ENCODE peak calls at places on chromosomes 7 and 10, in five cellular contexts. H is stimulated activated CD4-positive, alpha-beta T cell treated with anti-CD3 and anti-CD28 coated beads, Interleukin-2, amount 100 ng/mL, for 48 hours; S is fibroblast of pulmonary artery; U is naive B cell; O is colonic mucosa. C is an unnamed sample.

GRCh38 chr10:132482090-132482489 is 55.5 kb upstream of the INPP5A start:
- DNase-seq in H (no peak), S (peak; percentile 88), O (no peak), U (no peak), C (peak; percentile 59)

GRCh38 chr10:89669985-89670384 is 24.9 kb upstream of the PANK1 start:
- DNase-seq in O (no peak), H (no peak), U (no peak), S (no peak), C (no peak)

GRCh38 chr10:47035447-47036337 is 124.5 kb downstream of the PTPN20 start:
- DNase-seq in O (no peak), U (no peak), H (no peak), S (no peak), C (peak; percentile 14)

GRCh38 chr10:69057951-69058297 is 30.0 kb upstream of the SRGN start:
- DNase-seq in U (no peak), O (no peak), H (no peak), S (peak; percentile 40), C (no peak)

GRCh38 chr10:85967594-85967993 is 399.0 kb downstream of the GRID1 start:
- DNase-seq in U (no peak), H (no peak), S (no peak), O (no peak), C (no peak)

GRCh38 chr10:43074409-43074808 is 2.5 kb upstream of the RET start:
- DNase-seq in H (no peak), S (no peak), O (no peak), U (no peak), C (no peak)

GRCh38 chr10:7388602-7389001 is 22.2 kb downstream of the SFMBT2 start:
- DNase-seq in O (no peak), H (no peak), S (no peak), U (no peak), C (no peak)

GRCh38 chr7:113799896-113800295 is 118.9 kb downstream of the PPP1R3A start:
- DNase-seq in U (no peak), S (no peak), O (no peak), H (no peak), C (no peak)

GRCh38 chr7:28419717-28420116 is 7.4 kb downstream of the CREB5 start:
- DNase-seq in S (peak; percentile 90), U (no peak), O (no peak), H (no peak), C (no peak)

GRCh38 chr10:132050191-132050590 is 15.6 kb upstream of the JAKMIP3 start:
- DNase-seq in U (no peak), O (no peak), H (no peak), S (no peak), C (no peak)

GRCh38 chr7:485188-486081 is 34.2 kb downstream of the PDGFA start:
- DNase-seq in S (no peak), U (no peak), H (no peak), O (peak; percentile 47), C (no peak)

GRCh38 chr10:78706986-78707500 is 361.7 kb upstream of the ZMIZ1 start:
- DNase-seq in H (no peak), U (no peak), O (no peak), S (no peak), C (no peak)

GRCh38 chr7:33107136-33108066 is 1.8 kb downstream of the RP9 start:
- DNase-seq in H (no peak), U (peak; percentile 52), O (peak; percentile 45), S (peak; percentile 67), C (peak; percentile 51)

GRCh38 chr7:139358541-139359365 is 941 bp upstream of the LUC7L2 start:
- DNase-seq in S (peak; percentile 44), U (peak; percentile 9), O (no peak), H (peak; percentile 40), C (no peak)

GRCh38 chr7:17617380-17617779 is 318.9 kb downstream of the AHR start:
- DNase-seq in H (no peak), U (no peak), O (no peak), S (no peak), C (no peak)

GRCh38 chr10:18279202-18279601 is 139.0 kb downstream of the CACNB2 start:
- DNase-seq in H (no peak), U (no peak), S (peak; percentile 37), O (no peak), C (no peak)

GRCh38 chr10:128310966-128311658 is 184.9 kb upstream of the MKI67 start:
- DNase-seq in U (no peak), H (no peak), O (no peak), S (no peak), C (no peak)

GRCh38 chr10:61815505-61815904 is 86.0 kb upstream of the ARID5B start:
- DNase-seq in S (peak; percentile 37), U (no peak), O (no peak), H (no peak), C (no peak)